ENCODE peak calls at places on chromosome 21, in eight cellular contexts. V, S, C, I, R, X, W and Z are unnamed samples.

GRCh38 chr21:34280987-34281386 is 82.8 kb upstream of the KCNE2 start:
- DNase-seq in V (no peak), S (no peak), C (no peak), I (no peak), R (no peak), X (peak; percentile 51), W (no peak), Z (no peak)

GRCh38 chr21:22791986-22792560 is 1793.9 kb downstream of the NCAM2 start:
- DNase-seq in V (peak; percentile 77), S (no peak), C (no peak), I (peak; percentile 25), R (peak; percentile 4), X (no peak), W (peak; percentile 22), Z (peak; percentile 2)

GRCh38 chr21:38716942-38717341 is 88.8 kb upstream of the ETS2 start:
- DNase-seq in V (peak; percentile 34), S (no peak), C (no peak), I (peak; percentile 16), R (no peak), X (no peak), W (no peak), Z (no peak)

GRCh38 chr21:35053356-35054096 is 4.4 kb upstream of the RUNX1 start:
- DNase-seq in V (no peak), S (no peak), C (no peak), I (no peak), R (no peak), X (no peak), W (no peak), Z (no peak)

GRCh38 chr21:45154511-45155508 is 80.4 kb downstream of the ADARB1 start:
- DNase-seq in V (no peak), S (no peak), C (peak; percentile 3), I (peak; percentile 23), R (peak; percentile 24), X (no peak), W (no peak), Z (no peak)

GRCh38 chr21:34008618-34009017 is 64.8 kb upstream of the MRPS6 start:
- DNase-seq in V (no peak), S (no peak), C (no peak), I (no peak), R (no peak), X (no peak), W (no peak), Z (no peak)

GRCh38 chr21:39633043-39633442 is 20.3 kb downstream of the B3GALT5 start:
- DNase-seq in V (peak; percentile 84), S (no peak), C (no peak), I (peak; percentile 66), R (peak; percentile 36), X (no peak), W (peak; percentile 49), Z (no peak)

GRCh38 chr21:44962481-44962966 is 22.7 kb downstream of the SLX9 start:
- DNase-seq in V (no peak), S (no peak), C (no peak), I (peak; percentile 71), R (peak; percentile 81), X (no peak), W (peak; percentile 44), Z (peak; percentile 55)

GRCh38 chr21:37763298-37763697 is 153.0 kb downstream of the KCNJ6 start:
- DNase-seq in V (no peak), S (no peak), C (no peak), I (no peak), R (no peak), X (no peak), W (no peak), Z (no peak)

GRCh38 chr21:43634618-43635017 is 24.7 kb downstream of the HSF2BP start:
- DNase-seq in V (no peak), S (no peak), C (no peak), I (no peak), R (no peak), X (no peak), W (no peak), Z (no peak)

DNA sequence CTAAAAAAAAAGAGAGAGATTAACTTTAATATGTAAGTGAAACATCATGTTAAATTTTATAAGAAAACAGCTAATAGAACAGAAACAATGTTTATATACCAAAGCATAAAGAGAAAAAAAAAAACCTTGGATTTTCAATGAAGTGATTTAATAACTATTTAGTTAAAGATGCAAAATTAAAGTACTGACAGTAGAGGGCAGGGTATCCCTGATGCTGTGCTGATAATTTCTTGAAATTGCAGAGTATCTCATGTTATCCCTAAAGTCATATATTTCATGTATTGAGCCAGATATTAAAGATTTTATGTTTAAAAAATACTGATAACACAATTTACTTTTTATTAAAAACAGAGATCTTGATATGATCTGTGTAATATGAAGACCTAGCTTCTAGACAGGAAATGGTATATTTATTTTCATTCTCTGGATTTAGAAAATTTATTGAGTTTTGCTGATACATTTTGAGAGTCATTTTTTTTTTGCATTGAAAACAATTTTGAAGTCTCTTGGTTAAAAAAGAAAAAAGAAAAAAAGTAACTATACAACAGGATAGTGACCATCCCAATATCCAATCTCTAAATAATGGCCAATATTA is 273.2 kb downstream of the USP25 start:
- DNase-seq in V (peak; percentile 58), S (no peak), C (no peak), I (no peak), R (peak; percentile 24), X (no peak), W (peak; percentile 1), Z (no peak)
- TF ChIP-seq CTCF in V (peak; percentile 78), S (no peak), C (no peak), I (no peak), R (peak; percentile 27), X (peak; percentile 7), W (peak; percentile 29), Z (no peak)

GRCh38 chr21:36504067-36505058 is 24.4 kb upstream of the CLDN14 start:
- DNase-seq in V (peak; percentile 78), S (peak; percentile 24), C (no peak), I (peak; percentile 42), R (no peak), X (no peak), W (peak; percentile 13), Z (peak; percentile 26)
- TF ChIP-seq CTCF in V (peak; percentile 92), S (peak; percentile 93), C (peak; percentile 93), I (peak; percentile 57), R (peak; percentile 74), X (peak; percentile 68), W (peak; percentile 86), Z (peak; percentile 92)

GRCh38 chr21:46229133-46229922 is 754 bp upstream of the LSS start:
- DNase-seq in V (peak; percentile 37), S (no peak), C (no peak), I (no peak), R (no peak), X (peak; percentile 76), W (peak; percentile 63), Z (peak; percentile 41)
- TF ChIP-seq CTCF in V (peak; percentile 51), S (peak; percentile 27), C (peak; percentile 64), I (peak; percentile 58), R (peak; percentile 27), X (peak; percentile 29), W (peak; percentile 71), Z (peak; percentile 19)

GRCh38 chr21:41958886-41959563 is 5.2 kb upstream of the C2CD2 start:
- DNase-seq in V (peak; percentile 94), S (no peak), C (no peak), I (peak; percentile 60), R (no peak), X (peak; percentile 38), W (peak; percentile 85), Z (no peak)

GRCh38 chr21:41956926-41957729 is 3.3 kb upstream of the C2CD2 start:
- DNase-seq in V (peak; percentile 83), S (no peak), C (no peak), I (peak; percentile 54), R (no peak), X (peak; percentile 81), W (peak; percentile 57), Z (no peak)

GRCh38 chr21:41955516-41955915 is 1.7 kb upstream of the C2CD2 start:
- DNase-seq in V (no peak), S (no peak), C (no peak), I (no peak), R (no peak), X (peak; percentile 32), W (no peak), Z (no peak)

GRCh38 chr21:41960386-41960785 is 6.6 kb upstream of the C2CD2 start:
- DNase-seq in V (no peak), S (no peak), C (no peak), I (no peak), R (no peak), X (peak; percentile 12), W (no peak), Z (no peak)

DNA sequence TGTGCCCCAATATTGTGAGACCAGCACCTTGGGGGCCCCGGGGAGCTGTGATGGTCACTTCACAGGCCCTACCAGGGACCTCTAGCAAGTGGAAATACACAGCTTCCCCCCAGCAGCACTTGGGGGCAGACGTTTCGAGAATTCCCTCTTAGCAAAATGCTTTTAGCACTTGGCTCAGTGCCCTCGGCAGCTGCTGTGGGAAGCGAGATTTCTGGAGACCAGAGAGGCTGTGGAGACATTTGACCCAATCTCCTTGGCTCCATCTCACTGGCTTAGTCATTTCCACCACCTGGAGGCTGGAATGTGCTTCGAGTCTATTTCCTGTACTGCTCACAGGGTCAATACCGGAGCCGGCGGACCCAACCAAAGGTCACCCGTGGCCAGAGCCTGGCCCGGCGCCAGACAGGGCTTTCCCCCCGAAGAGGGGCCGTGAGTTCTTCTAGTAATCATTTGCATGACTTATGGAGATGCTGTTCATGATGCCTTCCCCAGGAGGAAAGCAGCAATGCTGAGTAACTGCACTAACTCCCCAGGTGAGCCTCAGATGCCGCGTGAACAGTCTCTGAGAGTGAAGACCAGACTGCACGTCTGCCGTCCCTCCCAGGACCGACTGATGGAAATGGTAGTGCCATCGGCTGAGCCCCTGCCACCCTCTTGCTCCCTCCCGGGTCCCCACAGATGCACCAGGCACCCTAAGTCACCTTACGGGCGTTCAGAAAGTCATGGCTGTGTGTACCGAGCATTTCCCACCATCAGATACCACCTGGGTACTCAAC is 4.4 kb upstream of the C2CD2 start:
- DNase-seq in V (peak; percentile 99), S (no peak), C (peak; percentile 61), I (peak; percentile 74), R (peak; percentile 96), X (peak; percentile 77), W (peak; percentile 88), Z (peak; percentile 49)
- TF ChIP-seq CTCF in V (peak; percentile 33), S (no peak), C (peak; percentile 16), I (peak; percentile 60), R (peak; percentile 40), X (no peak), W (peak; percentile 28), Z (no peak)

DNA sequence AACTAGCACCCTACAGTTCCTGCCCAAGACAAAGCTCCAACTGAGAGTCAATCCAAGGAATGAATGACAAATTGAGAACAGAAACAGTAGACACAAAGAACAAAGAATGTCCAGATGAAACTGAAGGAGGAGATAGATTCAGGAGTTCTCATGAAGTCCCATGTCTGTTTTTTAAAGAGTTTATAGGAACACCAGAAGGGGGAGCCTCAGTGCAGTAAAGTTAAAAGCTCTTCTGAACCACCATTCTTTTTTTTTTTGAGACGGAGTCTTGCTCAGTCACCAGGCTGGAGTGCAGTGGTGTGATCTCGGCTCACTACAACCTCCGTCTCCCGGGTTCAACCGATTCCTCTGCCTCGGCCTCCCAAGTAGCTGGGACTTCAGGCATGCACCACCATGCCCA is 323.6 kb downstream of the MRPL39 start:
- DNase-seq in V (peak; percentile 62), S (no peak), C (no peak), I (peak; percentile 1), R (no peak), X (no peak), W (peak; percentile 3), Z (no peak)
- TF ChIP-seq CTCF in V (peak; percentile 60), S (peak; percentile 28), C (no peak), I (peak; percentile 11), R (peak; percentile 22), X (no peak), W (no peak), Z (no peak)